ENCODE peak calls at places on chromosomes 12 and 14, in seven cellular contexts. C is RWPE2; L is germinal center; R is NCI-H1105; G is activated CD4-positive, alpha-beta T cell treated with anti-CD3 and anti-CD28 coated beads for 1 hour; A is astrocyte of the spinal cord; N is uterus. U is an unnamed sample.

GRCh38 chr14:20662968-20663731 is 21.2 kb upstream of the RNASE4 start:
- DNase-seq in G (peak; percentile 65), R (peak; percentile 77), C (peak; percentile 85), A (peak; percentile 48), N (peak; percentile 81), L (peak; percentile 54), U (peak; percentile 28)

GRCh38 chr12:120183211-120183631 is 11.3 kb downstream of the GCN1 start:
- DNase-seq in A (peak; percentile 18), N (no peak), L (no peak), G (no peak), R (no peak), C (no peak), U (no peak)

GRCh38 chr12:6961695-6962284 is 8.7 kb downstream of the PHB2 start:
- DNase-seq in R (peak; percentile 89), A (peak; percentile 79), L (no peak), N (peak; percentile 73), G (no peak), C (peak; percentile 78), U (peak; percentile 99)

GRCh38 chr12:5259523-5259922 is 172.4 kb upstream of the NTF3 start:
- DNase-seq in C (no peak), R (no peak), L (no peak), A (peak; percentile 33), N (no peak), G (no peak), U (no peak)

GRCh38 chr12:52307836-52308806 is 13.1 kb downstream of the KRT83 start:
- DNase-seq in C (no peak), A (peak; percentile 20), G (no peak), N (no peak), R (no peak), L (peak; percentile 38), U (peak; percentile 87)

GRCh38 chr14:67526676-67527459 is 6.2 kb upstream of the PLEKHH1 start:
- DNase-seq in A (peak; percentile 56), G (no peak), C (no peak), L (peak; percentile 43), R (peak; percentile 31), N (peak; percentile 35), U (peak; percentile 69)

GRCh38 chr14:50215416-50215815 is 16.0 kb downstream of the SOS2 start:
- DNase-seq in A (no peak), C (no peak), L (no peak), N (no peak), R (no peak), G (no peak), U (no peak)

GRCh38 chr14:81245771-81246170 is 25.0 kb upstream of the GTF2A1 start:
- DNase-seq in L (no peak), A (no peak), R (no peak), C (no peak), G (no peak), N (no peak), U (no peak)

GRCh38 chr14:99578541-99579044 is 25.4 kb downstream of the CCDC85C start:
- DNase-seq in N (peak; percentile 68), G (no peak), L (no peak), R (no peak), A (no peak), C (no peak), U (peak; percentile 72)

GRCh38 chr12:68565391-68565903 is 45.3 kb upstream of the RAP1B start:
- DNase-seq in L (no peak), A (peak; percentile 79), N (peak; percentile 35), G (no peak), C (no peak), R (no peak), U (peak; percentile 64)

GRCh38 chr12:25102402-25102801 is 92.6 kb downstream of the DNAI7 start:
- DNase-seq in N (no peak), L (no peak), R (no peak), A (no peak), C (no peak), G (no peak), U (no peak)

U was measured in DMS53.